ENCODE peak calls at places on chromosomes 11 and 22, in five cellular contexts. One of them, this sample, is unnamed.

GRCh38 chr11:75239551-75240290 is 853 bp upstream of the TPBGL start:
- DNase-seq in cardiac fibroblast: no peak
- DNase-seq in A549: no peak
- DNase-seq in CD4-positive, alpha-beta T cell: no peak
- DNase-seq in AG09319: no peak
- DNase-seq in this sample: no peak

GRCh38 chr11:120137611-120138521 is at the start of gene TRIM29:
- DNase-seq in cardiac fibroblast: no peak
- DNase-seq in A549: no peak
- DNase-seq in CD4-positive, alpha-beta T cell: no peak
- DNase-seq in AG09319: no peak
- DNase-seq in this sample: no peak

GRCh38 chr11:69615545-69616278 is 25.2 kb upstream of the CCND1 start:
- DNase-seq in cardiac fibroblast: no peak
- DNase-seq in A549: no peak
- DNase-seq in CD4-positive, alpha-beta T cell: no peak
- DNase-seq in AG09319: no peak
- DNase-seq in this sample: no peak

GRCh38 chr11:116527180-116527991 is 245.4 kb downstream of the BUD13 start:
- DNase-seq in cardiac fibroblast: no peak
- DNase-seq in A549: no peak
- DNase-seq in CD4-positive, alpha-beta T cell: no peak
- DNase-seq in AG09319: no peak
- DNase-seq in this sample: no peak

GRCh38 chr11:59283825-59284772 is 71.4 kb upstream of the MPEG1 start:
- DNase-seq in cardiac fibroblast: peak
- DNase-seq in A549: peak
- DNase-seq in CD4-positive, alpha-beta T cell: peak
- DNase-seq in AG09319: peak
- DNase-seq in this sample: peak

GRCh38 chr22:45608763-45609180 is 62.9 kb upstream of the ATXN10 start:
- DNase-seq in cardiac fibroblast: no peak
- DNase-seq in A549: no peak
- DNase-seq in CD4-positive, alpha-beta T cell: no peak
- DNase-seq in AG09319: no peak
- DNase-seq in this sample: peak

GRCh38 chr22:44211256-44211945 is 30.7 kb downstream of the PARVG start:
- DNase-seq in cardiac fibroblast: peak
- DNase-seq in A549: no peak
- DNase-seq in CD4-positive, alpha-beta T cell: no peak
- DNase-seq in AG09319: no peak
- DNase-seq in this sample: no peak

GRCh38 chr11:67304511-67305113 is 1.3 kb downstream of the SSH3 start:
- DNase-seq in cardiac fibroblast: no peak
- DNase-seq in A549: no peak
- DNase-seq in CD4-positive, alpha-beta T cell: no peak
- DNase-seq in AG09319: no peak
- DNase-seq in this sample: no peak

GRCh38 chr11:10674440-10674855 is 19.1 kb downstream of the IRAG1 start:
- DNase-seq in cardiac fibroblast: no peak
- DNase-seq in A549: no peak
- DNase-seq in CD4-positive, alpha-beta T cell: no peak
- DNase-seq in AG09319: no peak
- DNase-seq in this sample: no peak

GRCh38 chr11:118902336-118903203 is 18.9 kb downstream of the CXCR5 start:
- DNase-seq in cardiac fibroblast: no peak
- DNase-seq in A549: no peak
- DNase-seq in CD4-positive, alpha-beta T cell: no peak
- DNase-seq in AG09319: no peak
- DNase-seq in this sample: no peak

GRCh38 chr11:130611791-130612251 is 163.4 kb downstream of the ADAMTS15 start:
- DNase-seq in cardiac fibroblast: peak
- DNase-seq in A549: peak
- DNase-seq in CD4-positive, alpha-beta T cell: no peak
- DNase-seq in AG09319: no peak
- DNase-seq in this sample: no peak

GRCh38 chr11:116808262-116809175 is 14.6 kb downstream of the APOA4 start:
- DNase-seq in cardiac fibroblast: peak
- DNase-seq in A549: no peak
- DNase-seq in CD4-positive, alpha-beta T cell: no peak
- DNase-seq in AG09319: no peak
- DNase-seq in this sample: no peak

GRCh38 chr11:84522331-84522730 is 1104.8 kb downstream of the DLG2 start:
- DNase-seq in cardiac fibroblast: peak
- DNase-seq in A549: no peak
- DNase-seq in CD4-positive, alpha-beta T cell: no peak
- DNase-seq in AG09319: no peak
- DNase-seq in this sample: no peak

GRCh38 chr22:39297490-39298193 is 21.8 kb downstream of the RPL3 start:
- DNase-seq in cardiac fibroblast: peak
- DNase-seq in A549: no peak
- DNase-seq in CD4-positive, alpha-beta T cell: no peak
- DNase-seq in AG09319: no peak
- DNase-seq in this sample: no peak

GRCh38 chr11:69674267-69674885 is 777 bp downstream of the LTO1 start:
- DNase-seq in cardiac fibroblast: peak
- DNase-seq in A549: no peak
- DNase-seq in CD4-positive, alpha-beta T cell: no peak
- DNase-seq in AG09319: peak
- DNase-seq in this sample: peak

GRCh38 chr22:30325724-30326703 is 727 bp downstream of the TBC1D10A start:
- DNase-seq in cardiac fibroblast: peak
- DNase-seq in A549: no peak
- DNase-seq in CD4-positive, alpha-beta T cell: no peak
- DNase-seq in AG09319: no peak
- DNase-seq in this sample: no peak

GRCh38 chr11:74703211-74703610 is 28.0 kb downstream of the CHRDL2 start:
- DNase-seq in cardiac fibroblast: no peak
- DNase-seq in A549: no peak
- DNase-seq in CD4-positive, alpha-beta T cell: no peak
- DNase-seq in AG09319: no peak
- DNase-seq in this sample: no peak

GRCh38 chr11:64489831-64490441 is 101.1 kb upstream of the SLC22A12 start:
- DNase-seq in cardiac fibroblast: peak
- DNase-seq in A549: peak
- DNase-seq in CD4-positive, alpha-beta T cell: peak
- DNase-seq in AG09319: no peak
- DNase-seq in this sample: no peak

GRCh38 chr22:35749808-35750207 is 32.1 kb downstream of the APOL5 start:
- DNase-seq in cardiac fibroblast: no peak
- DNase-seq in A549: no peak
- DNase-seq in CD4-positive, alpha-beta T cell: no peak
- DNase-seq in AG09319: peak
- DNase-seq in this sample: no peak

GRCh38 chr11:72579816-72580647 is 94.2 kb downstream of the PDE2A start:
- DNase-seq in cardiac fibroblast: no peak
- DNase-seq in A549: no peak
- DNase-seq in CD4-positive, alpha-beta T cell: no peak
- DNase-seq in AG09319: no peak
- DNase-seq in this sample: no peak

GRCh38 chr11:33375688-33376311 is 118.6 kb downstream of the HIPK3 start:
- DNase-seq in cardiac fibroblast: peak
- DNase-seq in A549: peak
- DNase-seq in CD4-positive, alpha-beta T cell: no peak
- DNase-seq in AG09319: no peak
- DNase-seq in this sample: no peak

GRCh38 chr22:45155050-45155840 is 8.5 kb upstream of the NUP50 start:
- DNase-seq in cardiac fibroblast: peak
- DNase-seq in A549: no peak
- DNase-seq in CD4-positive, alpha-beta T cell: no peak
- DNase-seq in AG09319: peak
- DNase-seq in this sample: no peak

GRCh38 chr11:27735281-27735680 is 35.0 kb upstream of the BDNF start:
- DNase-seq in cardiac fibroblast: no peak
- DNase-seq in A549: no peak
- DNase-seq in CD4-positive, alpha-beta T cell: no peak
- DNase-seq in AG09319: no peak
- DNase-seq in this sample: no peak

GRCh38 chr11:9001736-9002135 is 2.1 kb downstream of the NRIP3 start:
- DNase-seq in cardiac fibroblast: peak
- DNase-seq in A549: no peak
- DNase-seq in CD4-positive, alpha-beta T cell: peak
- DNase-seq in AG09319: no peak
- DNase-seq in this sample: peak

GRCh38 chr11:78783301-78783700 is 208.6 kb upstream of the NARS2 start:
- DNase-seq in cardiac fibroblast: no peak
- DNase-seq in A549: no peak
- DNase-seq in CD4-positive, alpha-beta T cell: no peak
- DNase-seq in AG09319: no peak
- DNase-seq in this sample: no peak

GRCh38 chr11:100863080-100863581 is 176.0 kb downstream of the ARHGAP42 start:
- DNase-seq in cardiac fibroblast: peak
- DNase-seq in A549: no peak
- DNase-seq in CD4-positive, alpha-beta T cell: no peak
- DNase-seq in AG09319: peak
- DNase-seq in this sample: peak

GRCh38 chr11:46827995-46828394 is 18.1 kb downstream of the CKAP5 start:
- DNase-seq in cardiac fibroblast: peak
- DNase-seq in A549: no peak
- DNase-seq in CD4-positive, alpha-beta T cell: no peak
- DNase-seq in AG09319: no peak
- DNase-seq in this sample: no peak

GRCh38 chr11:10122337-10123197 is 171.5 kb downstream of the SBF2 start:
- DNase-seq in cardiac fibroblast: peak
- DNase-seq in A549: peak
- DNase-seq in CD4-positive, alpha-beta T cell: no peak
- DNase-seq in AG09319: no peak
- DNase-seq in this sample: peak

GRCh38 chr22:42648368-42649260 is 578 bp downstream of the CYB5R3 start:
- DNase-seq in cardiac fibroblast: peak
- DNase-seq in A549: peak
- DNase-seq in CD4-positive, alpha-beta T cell: peak
- DNase-seq in AG09319: no peak
- DNase-seq in this sample: no peak

GRCh38 chr11:102452461-102453285 is at the start of gene TMEM123:
- DNase-seq in cardiac fibroblast: peak
- DNase-seq in A549: peak
- DNase-seq in CD4-positive, alpha-beta T cell: peak
- DNase-seq in AG09319: no peak
- DNase-seq in this sample: no peak

GRCh38 chr11:65861165-65861505 is 902 bp downstream of the MUS81 start:
- DNase-seq in cardiac fibroblast: no peak
- DNase-seq in A549: no peak
- DNase-seq in CD4-positive, alpha-beta T cell: no peak
- DNase-seq in AG09319: no peak
- DNase-seq in this sample: no peak

GRCh38 chr11:92455221-92455790 is 230.7 kb downstream of the FAT3 start:
- DNase-seq in cardiac fibroblast: no peak
- DNase-seq in A549: no peak
- DNase-seq in CD4-positive, alpha-beta T cell: no peak
- DNase-seq in AG09319: no peak
- DNase-seq in this sample: no peak

GRCh38 chr11:45610627-45611026 is 54.8 kb downstream of the CHST1 start:
- DNase-seq in cardiac fibroblast: no peak
- DNase-seq in A549: no peak
- DNase-seq in CD4-positive, alpha-beta T cell: no peak
- DNase-seq in AG09319: no peak
- DNase-seq in this sample: no peak

GRCh38 chr11:1354125-1354938 is 35.4 kb upstream of the BRSK2 start:
- DNase-seq in cardiac fibroblast: no peak
- DNase-seq in A549: no peak
- DNase-seq in CD4-positive, alpha-beta T cell: no peak
- DNase-seq in AG09319: no peak
- DNase-seq in this sample: no peak

GRCh38 chr11:32172771-32173170 is 81.9 kb downstream of the RCN1 start:
- DNase-seq in cardiac fibroblast: peak
- DNase-seq in A549: no peak
- DNase-seq in CD4-positive, alpha-beta T cell: no peak
- DNase-seq in AG09319: no peak
- DNase-seq in this sample: no peak

GRCh38 chr11:19869466-19869865 is 156.8 kb downstream of the NAV2 start:
- DNase-seq in cardiac fibroblast: no peak
- DNase-seq in A549: no peak
- DNase-seq in CD4-positive, alpha-beta T cell: no peak
- DNase-seq in AG09319: no peak
- DNase-seq in this sample: no peak

GRCh38 chr11:118002010-118002540 is 15.9 kb downstream of the IL10RA start:
- DNase-seq in cardiac fibroblast: no peak
- DNase-seq in A549: no peak
- DNase-seq in CD4-positive, alpha-beta T cell: peak
- DNase-seq in AG09319: no peak
- DNase-seq in this sample: no peak

GRCh38 chr11:31959711-31960110 is 131.2 kb upstream of the RCN1 start:
- DNase-seq in cardiac fibroblast: no peak
- DNase-seq in A549: no peak
- DNase-seq in CD4-positive, alpha-beta T cell: no peak
- DNase-seq in AG09319: no peak
- DNase-seq in this sample: no peak

GRCh38 chr11:17519031-17519430 is 25.2 kb downstream of the USH1C start:
- DNase-seq in cardiac fibroblast: no peak
- DNase-seq in A549: no peak
- DNase-seq in CD4-positive, alpha-beta T cell: no peak
- DNase-seq in AG09319: no peak
- DNase-seq in this sample: no peak

GRCh38 chr11:90148900-90149299 is 14.4 kb downstream of the NAALAD2 start:
- DNase-seq in cardiac fibroblast: no peak
- DNase-seq in A549: no peak
- DNase-seq in CD4-positive, alpha-beta T cell: no peak
- DNase-seq in AG09319: no peak
- DNase-seq in this sample: no peak
- TF ChIP-seq CTCF in cardiac fibroblast: peak
- TF ChIP-seq CTCF in A549: no peak
- TF ChIP-seq CTCF in CD4-positive, alpha-beta T cell: no peak
- TF ChIP-seq CTCF in AG09319: no peak
- TF ChIP-seq CTCF in this sample: peak

GRCh38 chr11:2891291-2891690 is 5.7 kb upstream of the CDKN1C start:
- DNase-seq in cardiac fibroblast: no peak
- DNase-seq in A549: no peak
- DNase-seq in CD4-positive, alpha-beta T cell: no peak
- DNase-seq in AG09319: no peak
- DNase-seq in this sample: no peak
- TF ChIP-seq CTCF in cardiac fibroblast: no peak
- TF ChIP-seq CTCF in A549: no peak
- TF ChIP-seq CTCF in CD4-positive, alpha-beta T cell: no peak
- TF ChIP-seq CTCF in AG09319: no peak
- TF ChIP-seq CTCF in this sample: peak

GRCh38 chr11:125871391-125872137 is 15.9 kb upstream of the HYLS1 start:
- DNase-seq in cardiac fibroblast: peak
- DNase-seq in A549: peak
- DNase-seq in CD4-positive, alpha-beta T cell: no peak
- DNase-seq in AG09319: no peak
- DNase-seq in this sample: peak
- TF ChIP-seq CTCF in cardiac fibroblast: peak
- TF ChIP-seq CTCF in A549: no peak
- TF ChIP-seq CTCF in CD4-positive, alpha-beta T cell: no peak
- TF ChIP-seq CTCF in AG09319: peak
- TF ChIP-seq CTCF in this sample: peak

DNA sequence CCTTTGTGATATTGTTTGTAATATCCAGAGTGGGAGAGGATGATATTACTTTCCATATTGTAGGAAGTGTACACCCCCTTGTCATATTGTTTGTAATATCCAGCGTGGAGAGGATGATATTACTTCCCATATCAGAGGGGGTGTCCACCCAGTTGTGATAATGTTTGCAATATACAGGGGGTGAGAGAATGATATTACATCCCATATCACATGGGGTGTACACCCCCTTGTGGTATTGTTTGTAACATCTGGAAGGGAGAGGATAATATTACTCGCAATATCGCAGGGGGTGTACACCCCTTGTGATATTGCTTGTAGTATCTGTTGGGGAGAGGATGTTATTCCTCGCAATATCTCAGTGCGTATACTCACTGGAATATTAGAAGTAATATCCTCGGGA is 61.5 kb downstream of the PRSS23 start:
- DNase-seq in cardiac fibroblast: no peak
- DNase-seq in A549: no peak
- DNase-seq in CD4-positive, alpha-beta T cell: no peak
- DNase-seq in AG09319: no peak
- DNase-seq in this sample: no peak
- TF ChIP-seq CTCF in cardiac fibroblast: peak
- TF ChIP-seq CTCF in A549: peak
- TF ChIP-seq CTCF in CD4-positive, alpha-beta T cell: no peak
- TF ChIP-seq CTCF in AG09319: no peak
- TF ChIP-seq CTCF in this sample: peak

This sample was measured in retinal pigment epithelial cell.